ENCODE peak calls at places on chromosomes 3 and 15, in six cellular contexts. K is H1, F is K562, L is HepG2, V is SK-N-SH, B is GM12878. S is an unnamed sample.
A peak's percentile ranks its signal among the peaks of the same experiment; 100 is the strongest.

GRCh38 chr15:64013179-64014043 is 32.9 kb downstream of the DAPK2 start:
- DNase-seq in K (no peak), L (no peak), F (no peak), B (no peak), V (peak; percentile 28), S (no peak)

GRCh38 chr15:84079885-84080777 is 155.4 kb upstream of the GOLGA6L4 start:
- DNase-seq in K (peak; percentile 85), L (no peak), F (peak; percentile 6), B (no peak), V (peak; percentile 73), S (peak; percentile 5)

GRCh38 chr15:84810073-84810840 is 6.9 kb upstream of the ALPK3 start:
- DNase-seq in L (no peak), K (no peak), F (no peak), B (no peak), V (no peak), S (no peak)

GRCh38 chr3:130517541-130517940 is 564 bp downstream of the COL6A6 start:
- DNase-seq in L (no peak), B (no peak), F (peak; percentile 15), V (peak; percentile 13), K (no peak), S (no peak)

GRCh38 chr3:146072824-146073223 is 88.2 kb downstream of the PLOD2 start:
- DNase-seq in F (no peak), K (no peak), L (no peak), B (no peak), V (no peak), S (no peak)

GRCh38 chr3:184503647-184504046 is 57.9 kb upstream of the EPHB3 start:
- DNase-seq in K (no peak), F (no peak), B (no peak), L (no peak), V (no peak), S (no peak)

GRCh38 chr3:78281381-78281780 is 1241.5 kb downstream of the ROBO2 start:
- DNase-seq in F (no peak), B (no peak), V (no peak), K (no peak), L (no peak), S (no peak)

GRCh38 chr3:73216310-73216709 is 154.9 kb downstream of the EBLN2 start:
- DNase-seq in V (no peak), F (no peak), B (no peak), L (no peak), K (no peak), S (no peak)

GRCh38 chr3:10511809-10512494 is 6.6 kb upstream of the ATP2B2 start:
- DNase-seq in F (no peak), K (no peak), B (no peak), V (no peak), L (peak; percentile 24), S (no peak)

GRCh38 chr3:107432013-107432515 is 54.8 kb downstream of the CCDC54 start:
- DNase-seq in K (no peak), B (no peak), V (peak; percentile 56), L (no peak), F (no peak), S (no peak)

GRCh38 chr15:66883322-66883911 is 181.4 kb downstream of the SMAD6 start:
- DNase-seq in B (no peak), L (peak; percentile 77), F (no peak), V (no peak), K (peak; percentile 58), S (no peak)

GRCh38 chr3:143952569-143953069 is 19.0 kb upstream of the DIPK2A start:
- DNase-seq in F (no peak), B (no peak), V (no peak), K (no peak), L (no peak), S (no peak)

GRCh38 chr15:58987501-58988010 is at the start of gene RNF111:
- DNase-seq in B (peak; percentile 90), L (peak; percentile 93), F (peak; percentile 97), K (peak; percentile 86), V (peak; percentile 92), S (peak; percentile 95)

GRCh38 chr3:71512000-71512399 is 71.5 kb downstream of the FOXP1 start:
- DNase-seq in B (no peak), V (no peak), L (peak; percentile 10), K (no peak), F (peak; percentile 78), S (no peak)

GRCh38 chr15:77869021-77869895 is 208.3 kb downstream of the TBC1D2B start:
- DNase-seq in B (no peak), L (no peak), F (no peak), V (no peak), K (no peak), S (no peak)

DNA sequence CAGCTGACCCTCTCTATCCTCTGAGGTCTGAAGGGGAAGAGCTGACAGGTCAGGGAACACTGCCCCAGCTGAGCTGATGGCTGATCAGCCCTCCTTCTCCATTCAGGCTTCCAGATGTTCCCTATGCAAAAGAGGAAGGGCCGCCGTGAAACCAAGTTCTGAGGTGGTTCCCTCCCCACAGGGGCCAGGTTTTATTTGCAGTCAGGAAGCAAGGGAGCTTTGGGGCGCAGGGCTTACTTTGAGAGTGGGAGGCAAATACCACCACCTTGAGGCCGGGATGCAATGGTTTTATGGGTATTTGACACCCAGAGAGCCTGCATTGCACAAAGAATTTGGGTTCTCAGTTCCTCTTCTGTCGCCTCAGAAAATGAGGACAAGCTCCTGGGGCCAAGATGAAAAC is 186.9 kb downstream of the ARRDC4 start:
- DNase-seq in K (no peak), F (no peak), V (no peak), B (no peak), L (no peak), S (peak; percentile 30)
- TF ChIP-seq CTCF in K (no peak), F (no peak), V (no peak), B (no peak), L (no peak), S (no peak)

GRCh38 chr15:80070840-80071239 is 11.4 kb downstream of the ZFAND6 start:
- DNase-seq in L (peak; percentile 82), K (no peak), B (no peak), V (no peak), F (peak; percentile 37), S (peak; percentile 27)
- TF ChIP-seq GABPA in L (no peak), K (no peak), B (no peak), V (no peak), F (no peak), S (no peak)

DNA sequence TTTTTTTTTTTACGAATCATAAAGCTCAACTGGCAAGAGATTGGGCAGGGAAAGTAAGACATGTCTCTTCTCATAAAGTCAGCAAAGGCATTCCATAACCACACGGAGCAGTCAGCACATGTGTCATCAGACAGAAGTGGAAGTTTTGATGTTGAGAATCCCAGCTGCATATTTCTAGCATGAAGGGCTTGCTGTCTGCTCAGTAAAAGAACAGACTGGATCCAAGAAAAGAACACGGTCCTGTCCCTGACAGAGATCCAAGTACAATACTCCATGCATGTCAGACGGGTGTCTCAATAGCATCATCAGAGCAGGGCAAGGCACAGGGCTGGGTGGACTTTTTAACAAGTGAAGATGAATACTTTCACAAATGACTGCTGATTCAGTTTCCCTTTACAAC is 38.2 kb downstream of the ABI3BP start:
- DNase-seq in K (no peak), V (no peak), F (no peak), B (no peak), L (no peak), S (no peak)
- TF ChIP-seq CTCF in K (no peak), V (no peak), F (no peak), B (no peak), L (no peak), S (no peak)

GRCh38 chr3:52847241-52847640 is 12.4 kb upstream of the MUSTN1 start:
- DNase-seq in F (no peak), B (no peak), K (no peak), L (no peak), V (no peak), S (no peak)

GRCh38 chr3:52847726-52848125 is 12.9 kb upstream of the MUSTN1 start:
- DNase-seq in B (no peak), V (no peak), F (no peak), K (no peak), L (no peak), S (no peak)

GRCh38 chr3:52849656-52850055 is 14.8 kb upstream of the MUSTN1 start:
- DNase-seq in L (no peak), B (no peak), F (no peak), K (no peak), V (no peak), S (no peak)

GRCh38 chr3:52846427-52846983 is 11.7 kb upstream of the MUSTN1 start:
- DNase-seq in B (no peak), F (no peak), K (no peak), L (no peak), V (no peak), S (no peak)

GRCh38 chr3:52848617-52849016 is 13.8 kb upstream of the MUSTN1 start:
- DNase-seq in L (no peak), F (peak; percentile 37), B (no peak), K (no peak), V (no peak), S (no peak)
- TF ChIP-seq GABPA in L (no peak), F (no peak), B (no peak), K (no peak), V (no peak), S (no peak)

GRCh38 chr15:73691398-73691797 is 7.2 kb downstream of the CD276 start:
- DNase-seq in L (no peak), F (peak; percentile 27), V (no peak), B (no peak), K (no peak), S (no peak)
- TF ChIP-seq CTCF in L (peak; percentile 25), F (peak; percentile 29), V (no peak), B (no peak), K (peak; percentile 43), S (no peak)

S was measured in HL-60.